ENCODE peak calls at places on chromosomes 4 and X, in four cellular contexts. One of them, this sample, is unnamed.

GRCh38 chr4:7055111-7055989 is 12.2 kb downstream of the TADA2B start:
- DNase-seq in K562: no peak
- DNase-seq in IMR-90: peak; percentile 69
- DNase-seq in GM12878: no peak
- DNase-seq in this sample: peak; percentile 27

GRCh38 chrX:22135171-22135711 is 103.1 kb downstream of the PHEX start:
- DNase-seq in K562: no peak
- DNase-seq in IMR-90: peak; percentile 45
- DNase-seq in GM12878: no peak
- DNase-seq in this sample: peak; percentile 35

GRCh38 chr4:121200795-121201472 is 36.8 kb upstream of the TNIP3 start:
- DNase-seq in K562: no peak
- DNase-seq in IMR-90: no peak
- DNase-seq in GM12878: peak; percentile 68
- DNase-seq in this sample: no peak

GRCh38 chr4:8765631-8766590 is 105.7 kb downstream of the HMX1 start:
- DNase-seq in K562: no peak
- DNase-seq in IMR-90: no peak
- DNase-seq in GM12878: no peak
- DNase-seq in this sample: no peak

GRCh38 chr4:76278583-76278982 is 27.1 kb downstream of the FAM47E start:
- DNase-seq in K562: no peak
- DNase-seq in IMR-90: no peak
- DNase-seq in GM12878: no peak
- DNase-seq in this sample: no peak

GRCh38 chrX:38052096-38052495 is 45.7 kb downstream of the SYTL5 start:
- DNase-seq in K562: no peak
- DNase-seq in IMR-90: peak; percentile 92
- DNase-seq in GM12878: no peak
- DNase-seq in this sample: peak; percentile 35

GRCh38 chrX:101803451-101803850 is 128.4 kb downstream of the ZMAT1 start:
- DNase-seq in K562: no peak
- DNase-seq in IMR-90: peak; percentile 19
- DNase-seq in GM12878: no peak
- DNase-seq in this sample: peak; percentile 44

GRCh38 chrX:48761674-48762471 is at the start of gene GLOD5:
- DNase-seq in K562: peak; percentile 75
- DNase-seq in IMR-90: no peak
- DNase-seq in GM12878: no peak
- DNase-seq in this sample: no peak

GRCh38 chr4:86592553-86593249 is 1.4 kb upstream of the PTPN13 start:
- DNase-seq in K562: no peak
- DNase-seq in IMR-90: peak; percentile 6
- DNase-seq in GM12878: no peak
- DNase-seq in this sample: no peak

GRCh38 chr4:31917334-31917733 is 1197.2 kb downstream of the PCDH7 start:
- DNase-seq in K562: no peak
- DNase-seq in IMR-90: no peak
- DNase-seq in GM12878: no peak
- DNase-seq in this sample: no peak

GRCh38 chr4:38673109-38673978 is 9.3 kb downstream of the KLF3 start:
- DNase-seq in K562: peak; percentile 91
- DNase-seq in IMR-90: no peak
- DNase-seq in GM12878: no peak
- DNase-seq in this sample: peak; percentile 30
- TF ChIP-seq FOS in K562: no peak
- TF ChIP-seq FOS in IMR-90: no peak
- TF ChIP-seq FOS in GM12878: no peak
- TF ChIP-seq FOS in this sample: no peak

GRCh38 chrX:12741416-12741815 is 49.8 kb upstream of the PRPS2 start:
- DNase-seq in K562: no peak
- DNase-seq in IMR-90: no peak
- DNase-seq in GM12878: no peak
- DNase-seq in this sample: no peak
- TF ChIP-seq FOS in K562: no peak
- TF ChIP-seq FOS in IMR-90: no peak
- TF ChIP-seq FOS in GM12878: no peak
- TF ChIP-seq FOS in this sample: no peak

GRCh38 chrX:104539081-104539480 is 26.9 kb upstream of the IL1RAPL2 start:
- DNase-seq in K562: no peak
- DNase-seq in IMR-90: no peak
- DNase-seq in GM12878: no peak
- DNase-seq in this sample: no peak
- TF ChIP-seq FOS in K562: no peak
- TF ChIP-seq FOS in IMR-90: no peak
- TF ChIP-seq FOS in GM12878: no peak
- TF ChIP-seq FOS in this sample: no peak

DNA sequence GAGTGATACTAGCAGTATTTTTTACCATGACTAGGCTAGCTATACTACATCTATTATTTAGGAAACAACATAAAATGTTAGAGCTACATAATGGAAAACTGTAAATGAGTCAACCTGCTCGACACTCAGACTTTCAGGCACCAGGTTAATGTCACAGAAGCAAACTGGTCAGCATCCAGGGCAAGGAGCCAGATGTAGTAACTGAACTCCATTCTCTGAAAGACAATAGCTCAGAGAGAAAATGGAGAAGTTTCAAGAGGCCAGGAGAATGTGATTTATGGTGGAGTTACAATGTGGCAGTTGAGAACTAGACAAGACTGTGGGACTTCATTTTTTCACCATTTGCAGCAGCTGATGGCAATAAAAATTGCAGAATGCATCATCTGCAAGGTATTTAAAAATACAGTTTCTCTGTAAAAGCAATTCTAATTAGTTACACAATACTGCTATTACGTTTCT is 342.7 kb upstream of the PABPC4L start:
- DNase-seq in K562: no peak
- DNase-seq in IMR-90: no peak
- DNase-seq in GM12878: no peak
- DNase-seq in this sample: peak; percentile 96
- TF ChIP-seq FOS in K562: no peak
- TF ChIP-seq FOS in IMR-90: no peak
- TF ChIP-seq FOS in GM12878: no peak
- TF ChIP-seq FOS in this sample: no peak

DNA sequence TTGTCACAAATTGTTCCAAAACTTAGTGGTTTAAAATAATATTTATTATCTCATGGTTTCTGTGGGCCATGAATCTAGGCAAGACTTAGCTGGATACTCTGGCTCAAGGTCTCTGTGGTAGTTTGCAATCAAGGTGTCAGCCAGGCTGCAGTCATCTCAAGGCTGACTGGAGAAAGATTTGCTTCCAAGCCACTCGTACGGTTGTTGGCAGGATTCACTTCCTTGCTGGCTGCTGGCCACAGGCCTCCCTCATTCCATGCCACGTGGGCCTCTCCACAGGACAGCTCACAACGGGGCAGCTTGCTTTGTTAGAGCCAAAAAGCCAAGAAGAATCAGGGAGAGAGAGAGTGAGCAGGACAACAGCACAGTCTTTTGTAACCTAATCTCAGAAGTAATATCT is 101.4 kb downstream of the WWC2 start:
- DNase-seq in K562: no peak
- DNase-seq in IMR-90: peak; percentile 92
- DNase-seq in GM12878: no peak
- DNase-seq in this sample: peak; percentile 93
- TF ChIP-seq FOS in K562: no peak
- TF ChIP-seq FOS in IMR-90: no peak
- TF ChIP-seq FOS in GM12878: no peak
- TF ChIP-seq FOS in this sample: no peak

DNA sequence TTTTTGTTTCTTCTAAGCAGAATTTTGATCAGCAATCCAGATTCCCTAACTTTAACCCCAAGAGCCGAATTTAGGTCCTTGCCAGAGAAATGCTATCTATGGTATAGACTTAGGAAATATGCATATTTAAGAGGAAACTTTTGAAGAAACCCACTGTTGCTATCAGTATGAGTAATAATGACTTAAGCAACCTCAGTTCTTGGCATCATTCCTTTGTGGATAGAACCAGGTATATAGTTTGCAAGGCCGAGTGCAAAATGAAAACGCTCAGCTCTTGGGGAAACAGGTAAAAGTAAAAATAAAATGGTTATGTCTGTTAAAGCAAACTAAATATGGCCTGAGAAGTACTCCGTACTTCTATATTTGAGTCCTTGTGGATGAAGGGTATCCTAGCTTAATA is 78.1 kb downstream of the ARSF start:
- DNase-seq in K562: no peak
- DNase-seq in IMR-90: peak; percentile 32
- DNase-seq in GM12878: no peak
- DNase-seq in this sample: no peak
- TF ChIP-seq FOS in K562: no peak
- TF ChIP-seq FOS in IMR-90: no peak
- TF ChIP-seq FOS in GM12878: no peak
- TF ChIP-seq FOS in this sample: no peak

GRCh38 chr4:1907848-1908525 is 36.8 kb downstream of the NSD2 start:
- DNase-seq in K562: no peak
- DNase-seq in IMR-90: no peak
- DNase-seq in GM12878: no peak
- DNase-seq in this sample: no peak
- TF ChIP-seq FOS in K562: no peak
- TF ChIP-seq FOS in IMR-90: no peak
- TF ChIP-seq FOS in GM12878: no peak
- TF ChIP-seq FOS in this sample: no peak

GRCh38 chr4:177356191-177356590 is 46.5 kb downstream of the NEIL3 start:
- DNase-seq in K562: no peak
- DNase-seq in IMR-90: peak; percentile 41
- DNase-seq in GM12878: no peak
- DNase-seq in this sample: no peak
- TF ChIP-seq FOS in K562: no peak
- TF ChIP-seq FOS in IMR-90: no peak
- TF ChIP-seq FOS in GM12878: no peak
- TF ChIP-seq FOS in this sample: no peak